ENCODE peak calls at places on chromosomes 4 and X, in eight cellular contexts. Y is PC-3, U is MM.1S, A is OCI-LY7, G is neural progenitor cell, C is GM23248, Q is hepatocyte, B is SK-N-SH. W is an unnamed sample.

GRCh38 chr4:53321151-53321987 is 44.5 kb downstream of the SCFD2 start:
- DNase-seq in G (no peak), C (peak), A (no peak), Q (no peak), B (no peak), U (no peak), Y (peak), W (peak)

GRCh38 chrX:105706041-105706440 is 116.3 kb upstream of the NRK start:
- DNase-seq in C (no peak), Q (no peak), A (no peak), U (no peak), Y (no peak), B (no peak), G (no peak), W (no peak)

GRCh38 chr4:152609460-152609859 is 70.3 kb downstream of the TMEM154 start:
- DNase-seq in G (no peak), Y (no peak), Q (no peak), U (no peak), B (no peak), A (no peak), C (no peak), W (no peak)

GRCh38 chr4:7375427-7375826 is 59.3 kb downstream of the PSAPL1 start:
- DNase-seq in Q (no peak), C (peak), G (no peak), B (no peak), U (no peak), A (no peak), Y (no peak), W (no peak)

GRCh38 chr4:4323705-4324534 is 33.9 kb downstream of the ZBTB49 start:
- DNase-seq in Q (no peak), B (no peak), Y (no peak), A (no peak), C (no peak), U (no peak), G (no peak), W (no peak)

GRCh38 chrX:99172958-99173357 is 1237.1 kb downstream of the PCDH19 start:
- DNase-seq in B (no peak), C (no peak), A (no peak), Q (no peak), U (no peak), Y (no peak), G (peak), W (no peak)

GRCh38 chrX:54492340-54492739 is 3.7 kb downstream of the FGD1 start:
- DNase-seq in Y (peak), B (no peak), C (peak), U (no peak), A (no peak), Q (no peak), G (no peak), W (no peak)

GRCh38 chrX:154047266-154047665 is 27.6 kb upstream of the IRAK1 start:
- DNase-seq in G (no peak), Q (no peak), Y (no peak), C (no peak), U (no peak), A (no peak), B (no peak), W (no peak)

GRCh38 chr4:136651932-136652331 is 880.4 kb downstream of the PCDH18 start:
- DNase-seq in U (no peak), G (no peak), B (no peak), Q (no peak), A (no peak), C (no peak), Y (no peak), W (no peak)

GRCh38 chrX:72042860-72043248 is 88.9 kb downstream of the RTL5 start:
- DNase-seq in B (no peak), U (no peak), Y (no peak), G (no peak), Q (no peak), A (no peak), C (no peak), W (no peak)

GRCh38 chr4:40316782-40317635 is 18.1 kb upstream of the CHRNA9 start:
- DNase-seq in Q (peak), Y (peak), B (peak), A (peak), G (peak), U (peak), C (peak), W (peak)

GRCh38 chr4:151575646-151576045 is 166.7 kb downstream of the FHIP1A start:
- DNase-seq in Y (no peak), A (no peak), Q (no peak), U (no peak), C (peak), G (no peak), B (no peak), W (no peak)

DNA sequence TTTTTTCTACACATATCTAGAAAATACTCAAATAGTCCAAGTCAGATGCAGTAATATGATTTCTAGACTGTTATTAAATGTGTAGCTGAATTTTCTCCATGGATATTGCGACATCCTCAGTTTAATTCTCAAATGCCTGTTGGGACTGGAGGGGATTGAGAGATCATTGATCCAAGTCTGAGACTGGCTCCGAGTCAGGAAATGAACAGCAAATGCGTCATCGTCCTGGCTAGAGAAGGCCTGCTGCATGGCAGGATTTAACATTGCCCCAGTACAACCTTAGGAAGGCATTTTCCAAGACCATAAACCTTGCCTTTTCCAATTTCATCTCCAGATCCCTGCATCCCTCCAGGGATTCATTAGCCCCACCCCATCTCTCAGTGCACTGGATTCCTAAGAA is 56.6 kb upstream of the SLC6A14 start:
- DNase-seq in Q (no peak), C (peak), G (no peak), U (no peak), B (no peak), A (no peak), Y (peak), W (no peak)
- TF ChIP-seq EZH2phosphoT487 in Q (no peak), C (no peak), G (no peak), U (no peak), B (no peak), A (no peak), Y (no peak), W (no peak)

DNA sequence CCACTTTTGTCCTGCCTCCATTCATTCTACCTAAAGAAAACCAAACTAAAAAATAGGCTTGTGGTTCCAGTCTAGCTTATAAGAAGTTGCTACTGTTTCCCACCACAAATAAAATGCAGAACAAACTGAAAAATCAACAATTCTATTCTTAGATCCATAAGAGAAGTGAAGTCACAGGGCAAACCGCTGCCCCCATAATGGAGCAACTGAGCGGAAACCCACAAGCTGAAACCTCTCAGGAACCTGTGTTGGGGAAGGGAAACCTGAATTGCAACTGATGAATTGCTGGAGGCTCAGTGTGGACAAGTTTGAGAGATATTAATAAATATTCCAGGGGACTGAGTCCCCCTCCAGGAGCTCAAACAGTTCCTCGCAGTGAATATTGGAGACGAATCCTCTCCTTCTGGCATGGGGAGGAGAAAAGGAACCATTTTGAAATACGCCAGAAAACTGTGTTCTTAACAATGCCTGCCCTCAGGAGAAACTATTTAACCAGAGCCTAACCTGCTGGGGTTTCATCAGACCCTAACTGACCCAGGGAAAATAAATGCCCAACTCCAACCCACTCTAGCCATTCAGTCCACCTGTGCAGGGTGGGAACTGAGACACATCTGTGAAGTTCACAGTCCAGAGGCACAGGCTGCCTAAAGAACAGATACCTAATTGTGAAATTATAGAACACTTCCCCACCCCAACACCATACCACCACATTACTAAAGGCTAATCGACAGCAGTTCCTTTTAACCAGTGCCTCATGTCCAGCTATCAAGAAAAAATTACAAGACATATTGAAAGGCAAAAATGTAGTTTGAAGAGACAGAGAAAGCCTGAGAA is 22.8 kb upstream of the SH3RF1 start:
- DNase-seq in B (no peak), G (no peak), Y (no peak), Q (no peak), A (no peak), U (peak), C (no peak), W (no peak)
- TF ChIP-seq EZH2phosphoT487 in B (no peak), G (no peak), Y (no peak), Q (no peak), A (no peak), U (no peak), C (no peak), W (no peak)

GRCh38 chr4:63348735-63349673 is 1060.2 kb downstream of the TECRL start:
- DNase-seq in G (no peak), Y (no peak), U (no peak), C (no peak), A (no peak), B (peak), Q (no peak), W (no peak)
- TF ChIP-seq EZH2phosphoT487 in G (no peak), Y (no peak), U (no peak), C (no peak), A (no peak), B (no peak), Q (no peak), W (no peak)

DNA sequence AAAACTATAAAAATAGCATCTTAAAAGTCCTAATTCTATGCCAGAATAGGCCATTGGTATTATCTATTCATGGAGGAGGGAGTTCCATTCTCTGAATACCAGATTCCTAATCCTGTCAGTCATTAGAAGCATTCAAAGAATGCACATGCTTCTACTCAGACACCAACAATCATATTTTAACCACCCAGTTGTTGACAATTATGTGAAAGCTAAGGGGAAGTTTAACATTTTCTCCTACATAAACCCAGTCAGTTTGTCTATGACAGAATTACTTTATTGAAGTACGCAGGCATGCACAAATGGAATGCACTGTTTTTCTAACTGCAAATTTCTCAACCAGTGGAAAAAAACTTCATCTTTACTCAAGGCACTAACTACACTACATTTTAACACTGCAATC is 69.6 kb upstream of the MTNR1A start:
- DNase-seq in C (peak), Y (no peak), A (no peak), B (no peak), G (peak), Q (no peak), U (no peak), W (no peak)
- TF ChIP-seq EZH2phosphoT487 in C (no peak), Y (no peak), A (no peak), B (no peak), G (no peak), Q (no peak), U (no peak), W (no peak)

GRCh38 chr4:87462102-87462501 is 39.7 kb downstream of the NUDT9 start:
- DNase-seq in A (no peak), G (no peak), B (no peak), Q (no peak), Y (no peak), C (no peak), U (no peak), W (no peak)

GRCh38 chr4:87461281-87461700 is 38.9 kb downstream of the NUDT9 start:
- DNase-seq in B (no peak), A (no peak), C (peak), U (no peak), Y (peak), Q (no peak), G (no peak), W (no peak)

GRCh38 chr4:87469390-87469789 is 47.0 kb downstream of the NUDT9 start:
- DNase-seq in B (no peak), G (no peak), C (no peak), U (no peak), Q (no peak), Y (no peak), A (no peak), W (no peak)

DNA sequence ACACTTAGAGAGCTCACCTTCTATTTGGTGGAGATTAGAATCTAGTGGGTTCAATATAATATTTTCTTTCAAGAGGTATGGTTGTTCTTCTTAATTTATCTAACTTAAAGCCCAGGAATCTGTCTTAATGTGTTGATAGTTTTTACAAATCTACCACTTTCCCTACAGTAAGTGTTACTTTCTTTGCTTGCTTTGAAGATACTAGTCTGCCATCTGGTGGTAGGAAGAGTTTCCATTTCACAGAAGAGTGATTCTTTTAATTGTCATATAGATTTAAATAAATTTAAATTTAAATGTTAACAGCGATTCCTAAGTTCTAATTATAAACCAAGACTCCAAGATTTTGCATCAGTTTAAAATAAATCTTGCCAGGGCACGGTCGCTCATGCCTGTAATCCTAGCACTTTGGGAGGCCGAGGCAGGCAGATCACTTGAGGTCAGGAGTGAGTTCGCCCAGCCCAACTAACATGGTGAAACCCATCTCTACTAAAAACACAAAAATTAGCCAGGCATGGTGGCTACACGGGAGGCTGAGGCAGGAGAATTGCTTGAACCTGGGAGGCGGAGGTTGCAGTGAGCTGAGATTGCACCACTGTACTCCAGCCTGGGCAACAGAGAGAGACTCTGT is 43.5 kb downstream of the NUDT9 start:
- DNase-seq in Q (peak), A (peak), B (peak), G (peak), C (peak), Y (peak), U (peak), W (peak)
- TF ChIP-seq EZH2phosphoT487 in Q (no peak), A (no peak), B (no peak), G (no peak), C (no peak), Y (no peak), U (no peak), W (no peak)

DNA sequence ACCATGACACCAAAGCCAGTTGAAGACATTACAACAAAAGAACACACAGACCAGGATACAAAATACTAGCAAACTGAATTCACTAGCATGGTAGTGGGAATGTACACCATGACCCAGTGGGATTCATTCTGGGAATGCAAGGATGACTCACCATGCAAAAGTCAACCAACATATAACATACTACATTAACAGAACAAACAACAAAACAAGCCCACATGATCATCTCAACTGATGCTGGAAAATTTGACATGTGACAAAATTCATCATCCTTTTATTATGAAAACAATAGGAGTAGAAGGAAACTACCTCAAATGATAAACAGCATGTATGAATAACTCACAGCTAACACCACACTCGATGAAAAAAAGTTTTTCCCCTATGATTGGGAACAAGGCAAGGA is 190.2 kb downstream of the DCLK2 start:
- DNase-seq in U (no peak), G (no peak), Q (no peak), Y (peak), A (no peak), C (no peak), B (no peak), W (no peak)
- TF ChIP-seq EZH2phosphoT487 in U (no peak), G (no peak), Q (no peak), Y (no peak), A (no peak), C (no peak), B (no peak), W (no peak)

GRCh38 chr4:86664959-86665358 is 70.8 kb downstream of the PTPN13 start:
- DNase-seq in U (no peak), B (no peak), A (no peak), Y (peak), C (peak), Q (no peak), G (no peak), W (no peak)

GRCh38 chr4:86675548-86675947 is 81.4 kb downstream of the PTPN13 start:
- DNase-seq in Y (peak), G (no peak), U (no peak), B (no peak), A (no peak), C (no peak), Q (no peak), W (no peak)

GRCh38 chr4:86670298-86670697 is 76.2 kb downstream of the PTPN13 start:
- DNase-seq in Q (no peak), Y (no peak), C (no peak), A (no peak), G (no peak), B (no peak), U (no peak), W (no peak)

GRCh38 chr4:86670739-86671138 is 76.6 kb downstream of the PTPN13 start:
- DNase-seq in C (peak), B (no peak), A (no peak), U (no peak), Q (no peak), Y (peak), G (no peak), W (no peak)
- TF ChIP-seq EZH2phosphoT487 in C (no peak), B (no peak), A (no peak), U (no peak), Q (no peak), Y (no peak), G (no peak), W (no peak)

DNA sequence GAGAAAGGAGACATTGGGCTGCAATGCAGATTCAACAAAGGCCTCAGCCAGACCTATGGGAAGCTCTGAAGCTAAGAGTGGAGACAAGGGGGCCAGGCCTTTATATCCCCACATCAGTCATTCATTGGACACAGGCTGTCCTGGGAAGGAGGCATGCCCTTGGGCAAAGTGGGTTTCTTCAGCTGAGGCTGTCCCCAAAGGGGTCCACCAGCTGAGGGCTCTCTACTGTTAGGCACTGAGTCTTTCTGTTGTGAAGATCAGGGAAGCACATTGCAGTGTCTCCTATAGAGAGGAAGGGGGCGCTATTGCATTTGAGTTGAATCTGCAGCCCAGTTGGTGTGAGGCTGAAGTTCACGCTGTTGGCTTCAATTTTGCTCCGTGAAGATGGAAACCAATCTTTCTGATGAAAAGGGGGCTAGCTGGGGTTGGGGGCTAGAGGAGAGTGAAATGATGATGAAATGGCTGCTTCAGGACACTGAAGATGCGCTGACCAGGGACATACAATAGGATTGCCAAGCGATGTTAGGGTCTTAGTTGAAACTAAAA is 48.0 kb downstream of the SLC25A5 start:
- DNase-seq in B (peak), Q (peak), C (peak), G (peak), A (peak), Y (peak), U (peak), W (peak)
- TF ChIP-seq EZH2phosphoT487 in B (no peak), Q (no peak), C (no peak), G (no peak), A (no peak), Y (no peak), U (no peak), W (no peak)

GRCh38 chrX:100864967-100865366 is 9.2 kb downstream of the NOX1 start:
- DNase-seq in G (no peak), A (no peak), Q (no peak), U (no peak), C (peak), B (no peak), Y (peak), W (no peak)
- TF ChIP-seq EZH2phosphoT487 in G (no peak), A (no peak), Q (no peak), U (no peak), C (no peak), B (no peak), Y (no peak), W (no peak)